ENCODE peak calls at places on chromosomes 5 and 9, in seven cellular contexts. One of them, this sample, is unnamed.

GRCh38 chr9:112166176-112167140 is 8.6 kb downstream of the SUSD1 start:
- DNase-seq in NAMALWA: no peak
- DNase-seq in omental fat pad: no peak
- DNase-seq in NB4: peak; percentile 50
- DNase-seq in MV-4-11: peak; percentile 71
- DNase-seq in activated CD8-positive, alpha-beta memory T cell treated with anti-CD3 and anti-CD28 coated beads for 24 hours: no peak
- DNase-seq in iPS-NIHi11: no peak
- DNase-seq in this sample: no peak

GRCh38 chr5:88396126-88396525 is 127.5 kb upstream of the TMEM161B start:
- DNase-seq in iPS-NIHi11: no peak
- DNase-seq in NAMALWA: no peak
- DNase-seq in NB4: no peak
- DNase-seq in MV-4-11: no peak
- DNase-seq in activated CD8-positive, alpha-beta memory T cell treated with anti-CD3 and anti-CD28 coated beads for 24 hours: no peak
- DNase-seq in omental fat pad: no peak
- DNase-seq in this sample: no peak

GRCh38 chr9:112020680-112021596 is 124.3 kb downstream of the UGCG start:
- DNase-seq in omental fat pad: no peak
- DNase-seq in MV-4-11: no peak
- DNase-seq in NAMALWA: no peak
- DNase-seq in NB4: no peak
- DNase-seq in activated CD8-positive, alpha-beta memory T cell treated with anti-CD3 and anti-CD28 coated beads for 24 hours: no peak
- DNase-seq in iPS-NIHi11: no peak
- DNase-seq in this sample: no peak

GRCh38 chr5:159412284-159413046 is 82.2 kb upstream of the IL12B start:
- DNase-seq in omental fat pad: no peak
- DNase-seq in NAMALWA: peak; percentile 53
- DNase-seq in MV-4-11: peak; percentile 96
- DNase-seq in iPS-NIHi11: no peak
- DNase-seq in NB4: peak; percentile 98
- DNase-seq in activated CD8-positive, alpha-beta memory T cell treated with anti-CD3 and anti-CD28 coated beads for 24 hours: peak; percentile 83
- DNase-seq in this sample: peak; percentile 53

GRCh38 chr9:124776613-124776951 is 351 bp upstream of the OLFML2A start:
- DNase-seq in activated CD8-positive, alpha-beta memory T cell treated with anti-CD3 and anti-CD28 coated beads for 24 hours: no peak
- DNase-seq in MV-4-11: no peak
- DNase-seq in iPS-NIHi11: no peak
- DNase-seq in NB4: no peak
- DNase-seq in NAMALWA: no peak
- DNase-seq in omental fat pad: no peak
- DNase-seq in this sample: no peak

GRCh38 chr9:4048441-4048840 is 251.4 kb downstream of the GLIS3 start:
- DNase-seq in NB4: peak; percentile 62
- DNase-seq in activated CD8-positive, alpha-beta memory T cell treated with anti-CD3 and anti-CD28 coated beads for 24 hours: no peak
- DNase-seq in NAMALWA: peak; percentile 22
- DNase-seq in omental fat pad: no peak
- DNase-seq in iPS-NIHi11: peak; percentile 27
- DNase-seq in MV-4-11: peak; percentile 28
- DNase-seq in this sample: no peak

GRCh38 chr5:147037517-147038205 is 159.1 kb upstream of the PPP2R2B start:
- DNase-seq in MV-4-11: no peak
- DNase-seq in omental fat pad: no peak
- DNase-seq in iPS-NIHi11: no peak
- DNase-seq in activated CD8-positive, alpha-beta memory T cell treated with anti-CD3 and anti-CD28 coated beads for 24 hours: no peak
- DNase-seq in NB4: peak; percentile 5
- DNase-seq in NAMALWA: no peak
- DNase-seq in this sample: no peak

GRCh38 chr9:112158629-112159228 is 16.4 kb downstream of the SUSD1 start:
- DNase-seq in MV-4-11: no peak
- DNase-seq in iPS-NIHi11: no peak
- DNase-seq in omental fat pad: no peak
- DNase-seq in NB4: no peak
- DNase-seq in NAMALWA: no peak
- DNase-seq in activated CD8-positive, alpha-beta memory T cell treated with anti-CD3 and anti-CD28 coated beads for 24 hours: no peak
- DNase-seq in this sample: no peak

GRCh38 chr5:76571595-76571994 is 51.6 kb downstream of the F2RL2 start:
- DNase-seq in NB4: no peak
- DNase-seq in iPS-NIHi11: no peak
- DNase-seq in activated CD8-positive, alpha-beta memory T cell treated with anti-CD3 and anti-CD28 coated beads for 24 hours: no peak
- DNase-seq in NAMALWA: peak; percentile 26
- DNase-seq in MV-4-11: peak; percentile 28
- DNase-seq in omental fat pad: no peak
- DNase-seq in this sample: no peak

GRCh38 chr9:29038332-29038731 is 1465.1 kb upstream of the C9orf72 start:
- DNase-seq in MV-4-11: no peak
- DNase-seq in activated CD8-positive, alpha-beta memory T cell treated with anti-CD3 and anti-CD28 coated beads for 24 hours: no peak
- DNase-seq in omental fat pad: no peak
- DNase-seq in NB4: no peak
- DNase-seq in iPS-NIHi11: no peak
- DNase-seq in NAMALWA: no peak
- DNase-seq in this sample: no peak